ENCODE peak calls at places on chromosomes 2 and 18, in five cellular contexts. Y, N, U, B and C are unnamed samples.

GRCh38 chr2:199308567-199308966 is 149.2 kb downstream of the SATB2 start:
- ATAC-seq in Y (peak; percentile 17), N (no peak), U (no peak), B (no peak), C (no peak)

GRCh38 chr2:75012080-75012479 is 53.6 kb downstream of the POLE4 start:
- ATAC-seq in Y (no peak), N (no peak), U (no peak), B (no peak), C (no peak)

GRCh38 chr2:108612153-108612513 is 77.9 kb downstream of the LIMS1 start:
- ATAC-seq in Y (peak; percentile 67), N (peak; percentile 77), U (no peak), B (peak; percentile 13), C (peak; percentile 61)

GRCh38 chr2:64487256-64488049 is 33.5 kb downstream of the LGALSL start:
- ATAC-seq in Y (peak; percentile 46), N (no peak), U (no peak), B (no peak), C (no peak)

GRCh38 chr2:105798595-105798994 is 53.9 kb downstream of the NCK2 start:
- ATAC-seq in Y (peak; percentile 46), N (peak; percentile 14), U (no peak), B (no peak), C (peak; percentile 33)

GRCh38 chr2:149360106-149360505 is 29.7 kb downstream of the LYPD6 start:
- ATAC-seq in Y (no peak), N (no peak), U (no peak), B (no peak), C (no peak)

GRCh38 chr18:23494992-23495391 is 8.3 kb upstream of the RMC1 start:
- ATAC-seq in Y (peak; percentile 84), N (no peak), U (no peak), B (peak; percentile 95), C (no peak)

GRCh38 chr2:99763764-99764163 is 273.9 kb upstream of the REV1 start:
- ATAC-seq in Y (no peak), N (no peak), U (no peak), B (no peak), C (no peak)

GRCh38 chr2:46273225-46273863 is 23.9 kb upstream of the EPAS1 start:
- ATAC-seq in Y (no peak), N (no peak), U (peak; percentile 14), B (no peak), C (no peak)

GRCh38 chr2:209307161-209308001 is 116.5 kb upstream of the MAP2 start:
- ATAC-seq in Y (no peak), N (no peak), U (no peak), B (no peak), C (no peak)

GRCh38 chr18:62109676-62110075 is 77.2 kb downstream of the PIGN start:
- ATAC-seq in Y (no peak), N (no peak), U (no peak), B (no peak), C (no peak)

GRCh38 chr2:74658516-74658915 is 4.5 kb downstream of the SEMA4F start:
- ATAC-seq in Y (no peak), N (no peak), U (no peak), B (no peak), C (no peak)

GRCh38 chr2:97688062-97688827 is 18.7 kb downstream of the C2orf92 start:
- ATAC-seq in Y (no peak), N (peak; percentile 94), U (no peak), B (peak; percentile 61), C (peak; percentile 94)

GRCh38 chr2:168002021-168002553 is 245.3 kb downstream of the STK39 start:
- ATAC-seq in Y (peak; percentile 70), N (peak; percentile 90), U (no peak), B (peak; percentile 27), C (peak; percentile 82)

GRCh38 chr18:57772387-57772799 is 30.7 kb downstream of the ATP8B1 start:
- ATAC-seq in Y (peak; percentile 61), N (no peak), U (no peak), B (no peak), C (no peak)

GRCh38 chr18:11533513-11533890 is 75.9 kb upstream of the SLC35G4 start:
- ATAC-seq in Y (no peak), N (no peak), U (no peak), B (no peak), C (no peak)

GRCh38 chr2:121826036-121826435 is 70.6 kb downstream of the TSN start:
- ATAC-seq in Y (no peak), N (no peak), U (peak; percentile 85), B (no peak), C (no peak)

GRCh38 chr2:20501974-20502373 is 55.1 kb downstream of the RHOB start:
- ATAC-seq in Y (no peak), N (no peak), U (peak; percentile 51), B (peak; percentile 87), C (no peak)

GRCh38 chr18:62586148-62586774 is 63.4 kb downstream of the ZCCHC2 start:
- ATAC-seq in Y (peak; percentile 73), N (peak; percentile 78), U (peak; percentile 82), B (peak; percentile 71), C (peak; percentile 77)

GRCh38 chr2:154804451-154804850 is 106.0 kb downstream of the KCNJ3 start:
- ATAC-seq in Y (no peak), N (no peak), U (no peak), B (no peak), C (no peak)

GRCh38 chr18:24600076-24600654 is 139.7 kb downstream of the HRH4 start:
- ATAC-seq in Y (peak; percentile 34), N (no peak), U (no peak), B (peak; percentile 42), C (no peak)